ENCODE peak calls at places on chromosome 15, in five cellular contexts. Z is CD8-positive, alpha-beta T cell; N is suprapubic skin; E is thoracic aorta; J is heart left ventricle. U is an unnamed sample.

GRCh38 chr15:77798847-77799246 is 166.1 kb upstream of the LINGO1 start:
- DNase-seq in N (no peak), Z (no peak), E (no peak), J (no peak), U (no peak)

GRCh38 chr15:42285042-42285441 is 11.8 kb upstream of the TMEM87A start:
- DNase-seq in E (no peak), J (no peak), N (no peak), Z (no peak), U (no peak)

GRCh38 chr15:62783303-62783957 is 259.1 kb upstream of the TPM1 start:
- DNase-seq in N (no peak), J (no peak), E (no peak), Z (no peak), U (no peak)

GRCh38 chr15:67607959-67608605 is 65.6 kb downstream of the MAP2K5 start:
- DNase-seq in N (no peak), J (no peak), E (no peak), Z (no peak), U (no peak)

GRCh38 chr15:42144841-42145375 is 11.5 kb downstream of the PLA2G4F start:
- DNase-seq in Z (no peak), E (no peak), J (no peak), N (peak; percentile 64), U (no peak)

GRCh38 chr15:94666553-94666952 is 435.2 kb downstream of the MCTP2 start:
- DNase-seq in Z (no peak), N (no peak), E (no peak), J (no peak), U (no peak)

GRCh38 chr15:25863067-25863967 is at the start of gene ATP10A:
- DNase-seq in Z (peak; percentile 49), N (no peak), J (peak; percentile 54), E (no peak), U (peak; percentile 37)

GRCh38 chr15:66766282-66767228 is 64.5 kb downstream of the SMAD6 start:
- DNase-seq in E (no peak), N (no peak), J (no peak), Z (no peak), U (no peak)

GRCh38 chr15:96356494-96357455 is 26.3 kb downstream of the NR2F2 start:
- DNase-seq in E (no peak), J (peak; percentile 84), N (no peak), Z (peak; percentile 59), U (peak; percentile 76)

GRCh38 chr15:38562278-38562677 is 2.3 kb downstream of the RASGRP1 start:
- DNase-seq in E (no peak), N (no peak), Z (no peak), J (no peak), U (no peak)

GRCh38 chr15:72474912-72475601 is 927 bp downstream of the ARIH1 start:
- DNase-seq in Z (peak; percentile 82), N (peak; percentile 94), E (peak; percentile 22), J (peak; percentile 76), U (peak; percentile 83)

GRCh38 chr15:70222632-70223031 is 124.9 kb upstream of the TLE3 start:
- DNase-seq in N (no peak), E (no peak), Z (no peak), J (no peak), U (no peak)

GRCh38 chr15:70088427-70088826 is 9.3 kb downstream of the TLE3 start:
- DNase-seq in J (no peak), Z (no peak), N (no peak), E (no peak), U (no peak)

GRCh38 chr15:64045774-64046346 is 425 bp downstream of the DAPK2 start:
- DNase-seq in Z (no peak), E (no peak), N (no peak), J (peak; percentile 45), U (no peak)

GRCh38 chr15:56059716-56060115 is 66.3 kb upstream of the NEDD4 start:
- DNase-seq in N (no peak), E (no peak), J (no peak), Z (no peak), U (no peak)

GRCh38 chr15:36497903-36498302 is 81.5 kb upstream of the CDIN1 start:
- DNase-seq in J (no peak), N (no peak), E (no peak), Z (no peak), U (no peak)

GRCh38 chr15:56919708-56920637 is 1.5 kb downstream of the TCF12 start:
- DNase-seq in J (peak; percentile 33), Z (peak; percentile 27), N (no peak), E (no peak), U (peak; percentile 32)

GRCh38 chr15:59268980-59269472 is 62.4 kb downstream of the LDHAL6B start:
- DNase-seq in N (no peak), J (no peak), E (no peak), Z (no peak), U (no peak)
- H3K4me1 ChIP-seq in N (peaks cover 3% of the 10 kb centered on the region), J (no peaks in the 10 kb centered on the region), E (no peaks in the 10 kb centered on the region), Z (no peaks in the 10 kb centered on the region), U (peaks cover 10% of the 10 kb centered on the region)

GRCh38 chr15:34084086-34084485 is 17.6 kb downstream of the EMC7 start:
- DNase-seq in E (no peak), J (no peak), Z (no peak), N (no peak), U (peak; percentile 55)
- TF ChIP-seq CTCF in E (no peak), J (no peak), Z (no peak), N (no peak), U (no peak)

GRCh38 chr15:73602992-73603391 is 30.2 kb downstream of the NPTN start:
- DNase-seq in E (no peak), Z (no peak), J (no peak), N (no peak), U (no peak)

GRCh38 chr15:73601449-73602425 is 31.5 kb downstream of the NPTN start:
- DNase-seq in N (no peak), J (peak; percentile 52), Z (no peak), E (no peak), U (no peak)

GRCh38 chr15:73604477-73604876 is 28.7 kb downstream of the NPTN start:
- DNase-seq in J (no peak), N (no peak), E (no peak), Z (no peak), U (no peak)

GRCh38 chr15:73600413-73601050 is 32.7 kb downstream of the NPTN start:
- DNase-seq in Z (no peak), N (no peak), J (no peak), E (no peak), U (no peak)

GRCh38 chr15:73602444-73602843 is 30.7 kb downstream of the NPTN start:
- DNase-seq in J (no peak), E (no peak), Z (no peak), N (no peak), U (no peak)
- H3K4me1 ChIP-seq in J (peaks cover 84% of the 10 kb centered on the region), E (peaks cover 91% of the 10 kb centered on the region), Z (peaks cover 15% of the 10 kb centered on the region), N (peaks cover 77% of the 10 kb centered on the region), U (peaks cover 31% of the 10 kb centered on the region)

GRCh38 chr15:33675246-33675645 is 293.1 kb upstream of the CHRM5 start:
- DNase-seq in J (no peak), Z (no peak), E (no peak), N (no peak), U (no peak)
- TF ChIP-seq CTCF in J (peak; percentile 34), Z (no peak), E (no peak), N (no peak), U (no peak)

GRCh38 chr15:74393423-74393822 is 26.0 kb upstream of the CYP11A1 start:
- DNase-seq in Z (no peak), J (no peak), E (no peak), N (no peak), U (no peak)
- H3K4me1 ChIP-seq in Z (peaks cover 25% of the 10 kb centered on the region), J (no peaks in the 10 kb centered on the region), E (no peaks in the 10 kb centered on the region), N (no peaks in the 10 kb centered on the region), U (no peaks in the 10 kb centered on the region)

GRCh38 chr15:89070197-89071124 is 17.8 kb upstream of the ABHD2 start:
- DNase-seq in J (no peak), Z (no peak), E (no peak), N (no peak), U (no peak)

GRCh38 chr15:89066280-89066679 is 22.0 kb upstream of the ABHD2 start:
- DNase-seq in Z (no peak), N (no peak), J (no peak), E (no peak), U (no peak)

GRCh38 chr15:89067751-89068150 is 20.5 kb upstream of the ABHD2 start:
- DNase-seq in N (no peak), Z (no peak), J (no peak), E (no peak), U (no peak)

GRCh38 chr15:89071471-89071870 is 16.8 kb upstream of the ABHD2 start:
- DNase-seq in J (no peak), E (no peak), Z (no peak), N (no peak), U (no peak)

GRCh38 chr15:89068325-89068784 is 19.9 kb upstream of the ABHD2 start:
- DNase-seq in J (peak; percentile 46), Z (no peak), N (no peak), E (no peak), U (no peak)
- TF ChIP-seq CTCF in J (no peak), Z (no peak), N (no peak), E (no peak), U (no peak)

GRCh38 chr15:31304074-31304648 is 22.5 kb upstream of the KLF13 start:
- DNase-seq in E (no peak), N (peak; percentile 71), J (peak; percentile 16), Z (peak; percentile 8), U (no peak)

GRCh38 chr15:31302778-31303433 is 23.7 kb upstream of the KLF13 start:
- DNase-seq in Z (peak; percentile 10), E (no peak), N (peak; percentile 74), J (peak; percentile 10), U (no peak)

GRCh38 chr15:31304736-31305365 is 21.8 kb upstream of the KLF13 start:
- DNase-seq in E (no peak), N (no peak), Z (peak; percentile 9), J (peak; percentile 7), U (no peak)

GRCh38 chr15:31302029-31302657 is 24.5 kb upstream of the KLF13 start:
- DNase-seq in N (no peak), Z (peak; percentile 4), E (no peak), J (peak; percentile 12), U (no peak)

DNA sequence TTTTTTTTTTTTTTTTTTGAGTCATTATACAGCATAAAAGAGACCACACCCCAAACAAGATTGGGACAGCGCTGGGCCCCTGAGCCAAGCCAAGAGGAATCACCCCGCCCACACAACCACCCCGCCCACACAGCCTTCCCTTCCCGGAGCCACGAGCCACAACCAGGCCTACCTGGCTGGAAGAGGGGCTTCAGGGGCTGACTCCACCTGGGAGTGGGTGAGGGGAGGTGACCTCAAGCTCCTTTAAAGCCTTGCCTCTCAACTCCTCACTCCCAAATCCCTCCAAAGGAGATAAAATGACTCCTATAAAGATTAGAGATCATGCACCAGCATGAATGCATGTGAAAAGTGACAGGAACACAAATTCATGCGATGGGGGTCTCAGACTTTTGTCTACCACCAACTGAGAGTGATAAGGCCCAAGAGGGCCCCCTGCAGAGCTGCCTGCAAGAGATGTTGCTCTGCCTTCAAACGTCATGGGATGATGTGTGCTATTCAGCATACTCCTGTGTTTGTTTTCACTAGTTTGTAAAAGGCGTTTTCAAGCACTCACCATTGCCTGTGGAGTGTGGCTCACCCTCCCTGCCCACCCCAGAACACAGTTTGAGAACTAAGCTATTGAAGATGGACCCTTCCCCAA is 23.1 kb upstream of the KLF13 start:
- DNase-seq in Z (peak; percentile 13), E (no peak), N (peak; percentile 88), J (peak; percentile 43), U (peak; percentile 65)
- H3K4me1 ChIP-seq in Z (peaks cover 31% of the 10 kb centered on the region), E (peaks cover 5% of the 10 kb centered on the region), N (peaks cover 55% of the 10 kb centered on the region), J (peaks cover 82% of the 10 kb centered on the region), U (peaks cover 5% of the 10 kb centered on the region)